ENCODE peak calls at places on chromosomes 11 and 22, in eight cellular contexts. F, N, Z, R, D, T, S and P are unnamed samples.

GRCh38 chr11:71247551-71248250 is 4.7 kb downstream of the SHANK2 start:
- DNase-seq in T (peak), D (no peak), R (no peak), S (no peak), N (no peak), F (no peak), Z (no peak), P (no peak)

GRCh38 chr11:104525416-104525815 is 361.5 kb upstream of the PDGFD start:
- DNase-seq in F (no peak), D (no peak), N (no peak), R (no peak), Z (no peak), T (no peak), S (no peak), P (no peak)

GRCh38 chr11:117851091-117851490 is 25.4 kb downstream of the FXYD6 start:
- DNase-seq in S (no peak), F (no peak), R (no peak), T (no peak), N (no peak), Z (no peak), D (peak), P (no peak)

GRCh38 chr11:118882489-118882888 is 1.2 kb upstream of the CXCR5 start:
- DNase-seq in Z (no peak), S (no peak), T (no peak), R (no peak), F (no peak), N (no peak), D (no peak), P (no peak)

GRCh38 chr22:32920032-32920628 is 118.6 kb downstream of the TIMP3 start:
- DNase-seq in T (peak), D (peak), F (no peak), Z (no peak), R (no peak), S (no peak), N (no peak), P (no peak)

GRCh38 chr11:73072935-73073481 is 69.1 kb downstream of the FCHSD2 start:
- DNase-seq in T (peak), Z (peak), F (peak), N (peak), D (no peak), R (no peak), S (peak), P (peak)

GRCh38 chr11:119727523-119728081 is 1.4 kb downstream of the NECTIN1 start:
- DNase-seq in S (peak), D (peak), T (no peak), R (no peak), Z (no peak), N (no peak), F (no peak), P (no peak)

GRCh38 chr11:48037709-48038468 is 57.5 kb downstream of the PTPRJ start:
- DNase-seq in R (no peak), S (no peak), F (no peak), Z (no peak), D (no peak), T (peak), N (no peak), P (no peak)

GRCh38 chr22:35894464-35894878 is 134.2 kb downstream of the RBFOX2 start:
- DNase-seq in R (no peak), N (no peak), Z (no peak), S (no peak), D (no peak), T (peak), F (no peak), P (no peak)

GRCh38 chr11:31437742-31438435 is 68.2 kb downstream of the DNAJC24 start:
- DNase-seq in N (no peak), F (no peak), S (no peak), T (peak), D (no peak), R (no peak), Z (no peak), P (no peak)

GRCh38 chr11:73170140-73170539 is 28.0 kb upstream of the FCHSD2 start:
- DNase-seq in D (no peak), S (no peak), Z (no peak), N (no peak), R (no peak), F (no peak), T (no peak), P (no peak)

GRCh38 chr11:123407124-123407995 is 22.7 kb upstream of the GRAMD1B start:
- DNase-seq in T (no peak), R (peak), D (peak), N (peak), Z (peak), S (peak), F (peak), P (peak)

GRCh38 chr11:48007677-48008076 is 27.3 kb downstream of the PTPRJ start:
- DNase-seq in D (no peak), R (no peak), T (no peak), F (no peak), S (no peak), N (no peak), Z (no peak), P (no peak)